ENCODE peak calls at places on chromosomes 13 and 19, in seven cellular contexts. Y is left lung; J is heart left ventricle; Z is transverse colon; E is Peyer's patch; A is CD8-positive, alpha-beta memory T cell; H is uterus. P is an unnamed sample. For H3K36me3, the result is how much of the 10 kb centered on the place peaks cover.

GRCh38 chr19:49894879-49895565 is 1.7 kb downstream of the IL4I1 start:
- DNase-seq in Y (no peak), A (no peak), Z (no peak), H (no peak), E (no peak), J (no peak), P (no peak)

GRCh38 chr19:47106819-47107200 is 6.8 kb downstream of the ZC3H4 start:
- DNase-seq in Z (no peak), E (no peak), A (no peak), Y (no peak), J (no peak), H (no peak), P (no peak)

GRCh38 chr13:19742651-19743050 is 40.1 kb downstream of the PSPC1 start:
- DNase-seq in A (no peak), Y (no peak), H (no peak), E (no peak), Z (no peak), J (no peak), P (no peak)

GRCh38 chr13:48125794-48126228 is 30.9 kb upstream of the MED4 start:
- DNase-seq in Y (no peak), E (no peak), A (no peak), Z (no peak), J (peak), H (peak), P (no peak)

GRCh38 chr13:66344770-66345367 is 885.3 kb downstream of the PCDH9 start:
- DNase-seq in Y (no peak), H (no peak), J (no peak), A (no peak), Z (no peak), E (no peak), P (no peak)

GRCh38 chr19:3403489-3404323 is 37.3 kb downstream of the NFIC start:
- DNase-seq in A (no peak), H (peak), J (peak), E (peak), Y (peak), Z (peak), P (no peak)

GRCh38 chr13:96581741-96582140 is 412.5 kb downstream of the OXGR1 start:
- DNase-seq in J (no peak), H (no peak), E (no peak), Y (no peak), Z (no peak), A (no peak), P (no peak)

GRCh38 chr19:49581007-49581508 is at the start of gene PRRG2:
- DNase-seq in Z (peak), H (peak), E (peak), A (no peak), J (no peak), Y (no peak), P (no peak)

GRCh38 chr19:35347930-35348298 is 212 bp downstream of the FFAR1 start:
- DNase-seq in A (no peak), E (peak), Y (no peak), Z (no peak), H (no peak), J (no peak), P (no peak)

GRCh38 chr19:58338825-58339558 is 12.2 kb downstream of the ZSCAN22 start:
- DNase-seq in E (no peak), H (no peak), J (no peak), A (peak), Y (no peak), Z (no peak), P (no peak)

GRCh38 chr19:3543150-3544053 is 4.4 kb downstream of the TEKTIP1 start:
- DNase-seq in Z (no peak), Y (no peak), A (no peak), E (no peak), H (peak), J (no peak), P (no peak)

GRCh38 chr13:108226184-108226583 is 8.0 kb downstream of the ABHD13 start:
- DNase-seq in H (no peak), A (no peak), J (no peak), Z (no peak), Y (no peak), E (no peak), P (no peak)

GRCh38 chr13:22091222-22091970 is 420.5 kb downstream of the FGF9 start:
- DNase-seq in Z (no peak), E (no peak), J (no peak), Y (no peak), H (peak), A (no peak), P (no peak)

GRCh38 chr13:40666905-40667621 is 622 bp upstream of the FOXO1 start:
- DNase-seq in Z (peak), J (peak), Y (peak), A (peak), E (peak), H (peak), P (no peak)

GRCh38 chr19:7781157-7781556 is 18.1 kb downstream of the CLEC4M start:
- DNase-seq in H (no peak), A (no peak), J (no peak), Z (no peak), E (no peak), Y (no peak), P (no peak)
- H3K4me3 ChIP-seq in H (no peak), A (no peak), J (no peak), Z (no peak), E (no peak), Y (no peak), P (no peak)

GRCh38 chr13:109275848-109276247 is 510.5 kb downstream of the IRS2 start:
- DNase-seq in Y (no peak), J (no peak), H (no peak), A (no peak), E (no peak), Z (peak), P (no peak)

GRCh38 chr13:109275390-109275789 is 511.0 kb downstream of the IRS2 start:
- DNase-seq in A (no peak), E (no peak), H (no peak), Y (no peak), J (no peak), Z (no peak), P (no peak)

GRCh38 chr13:109274188-109274821 is 512.1 kb downstream of the IRS2 start:
- DNase-seq in A (no peak), E (no peak), Y (no peak), J (no peak), Z (no peak), H (no peak), P (no peak)

GRCh38 chr13:109273326-109273751 is 513.0 kb downstream of the IRS2 start:
- DNase-seq in Y (no peak), J (no peak), H (no peak), A (no peak), E (no peak), Z (no peak), P (no peak)

GRCh38 chr13:109276261-109276660 is 510.1 kb downstream of the IRS2 start:
- DNase-seq in Y (no peak), H (no peak), Z (no peak), E (no peak), A (no peak), J (no peak), P (no peak)
- H3K27ac ChIP-seq in Y (no peak), H (no peak), Z (no peak), E (no peak), A (no peak), J (no peak), P (no peak)

DNA sequence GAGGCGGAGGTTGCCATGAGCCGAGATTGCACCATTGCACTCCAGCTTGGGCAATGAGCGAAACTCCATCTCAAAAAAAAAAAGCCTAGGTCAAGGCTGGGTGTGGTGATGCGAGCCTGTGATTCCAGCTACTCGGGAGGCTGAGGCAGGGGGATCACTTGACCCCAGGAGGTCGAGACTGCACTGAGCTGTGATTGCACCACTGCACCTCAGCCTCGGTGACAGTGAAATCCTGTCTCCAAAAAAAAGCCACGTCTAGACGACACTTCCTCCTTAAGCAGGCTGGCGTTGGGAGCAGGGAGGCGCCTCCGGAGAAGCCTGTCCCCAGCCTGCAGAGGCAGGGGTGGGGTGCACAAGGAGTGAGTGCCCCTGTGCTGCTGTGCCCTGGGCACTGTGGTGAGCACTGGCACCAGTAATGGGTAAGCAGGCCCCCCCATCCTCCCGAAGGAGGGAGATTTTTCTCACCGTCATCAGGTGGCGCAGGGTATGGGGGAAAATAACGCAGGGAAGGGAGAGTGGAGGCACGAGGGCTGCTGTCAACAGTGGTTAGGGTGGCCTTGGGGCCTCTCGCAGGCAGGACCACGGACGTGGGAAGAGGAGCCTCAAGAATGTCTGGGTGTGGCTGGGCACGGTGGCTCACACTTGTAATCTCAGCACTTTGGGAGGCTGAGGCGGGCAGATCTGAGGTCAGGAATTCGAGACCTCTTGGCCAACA is 701 bp downstream of the P2RY11 start:
- DNase-seq in Z (peak), E (no peak), Y (peak), H (no peak), A (peak), J (no peak), P (no peak)
- H3K36me3 ChIP-seq in Z (half or more), E (under half), Y (half or more), H (under half), A (half or more), J (half or more), P (half or more)

DNA sequence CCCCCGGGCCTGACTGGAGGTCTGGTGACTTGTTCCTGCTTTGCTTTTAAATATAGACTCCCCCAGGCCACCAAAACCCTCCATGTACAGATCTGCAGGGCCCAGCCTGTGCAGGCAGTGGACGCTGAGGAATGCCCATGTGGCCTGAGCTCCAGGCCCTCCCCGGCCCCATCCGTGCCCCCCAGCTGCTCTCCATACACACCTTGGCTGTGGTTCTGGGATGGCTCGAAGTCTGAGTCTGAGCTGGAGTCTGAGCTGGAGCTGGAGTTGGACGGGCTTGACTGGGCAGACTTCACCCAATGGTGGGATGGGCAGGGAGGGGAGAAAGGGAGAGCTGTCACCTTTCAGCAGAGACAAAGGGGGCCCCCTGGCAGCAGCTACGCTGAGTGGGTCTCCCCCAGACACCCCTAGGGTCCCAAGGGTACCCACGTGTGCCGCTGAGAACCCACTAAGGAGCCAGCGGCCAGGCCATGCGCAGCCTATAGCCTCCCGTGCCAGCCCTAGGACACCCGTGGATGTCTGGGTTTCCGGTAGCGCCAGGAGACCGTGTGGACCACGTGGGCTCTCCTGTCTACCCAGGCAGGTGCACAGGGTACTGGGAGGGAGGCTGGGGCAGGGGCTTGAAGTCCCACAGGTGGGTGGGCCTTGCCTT is 61.9 kb downstream of the MLLT1 start:
- DNase-seq in A (no peak), E (no peak), Z (no peak), Y (no peak), J (no peak), H (no peak), P (no peak)
- H3K4me3 ChIP-seq in A (no peak), E (no peak), Z (no peak), Y (no peak), J (no peak), H (no peak), P (no peak)